ENCODE peak calls at places on chromosome 10, in four cellular contexts. Y is cardiac muscle cell, Z is psoas muscle, X is ovary. U is an unnamed sample.

GRCh38 chr10:59753267-59753666 is at the start of gene MRLN:
- DNase-seq in Y (no peak), Z (no peak), X (no peak), U (no peak)

GRCh38 chr10:129963076-129963830 is 821 bp downstream of the EBF3 start:
- DNase-seq in Y (peak; percentile 69), Z (peak; percentile 56), X (no peak), U (no peak)

GRCh38 chr10:50536617-50537252 is 87.0 kb downstream of the SGMS1 start:
- DNase-seq in Y (no peak), Z (no peak), X (no peak), U (no peak)

GRCh38 chr10:76954838-76955237 is 682.8 kb downstream of the KCNMA1 start:
- DNase-seq in Y (no peak), Z (no peak), X (no peak), U (no peak)

GRCh38 chr10:32985781-32986350 is 27.8 kb upstream of the ITGB1 start:
- DNase-seq in Y (peak; percentile 94), Z (no peak), X (no peak), U (no peak)

GRCh38 chr10:14578060-14578952 is 196.4 kb downstream of the FAM107B start:
- DNase-seq in Y (peak; percentile 76), Z (no peak), X (no peak), U (no peak)

GRCh38 chr10:110414563-110415309 is 83.0 kb upstream of the DUSP5 start:
- DNase-seq in Y (peak; percentile 69), Z (no peak), X (no peak), U (no peak)

GRCh38 chr10:102602272-102603045 is 41.8 kb upstream of the TRIM8 start:
- DNase-seq in Y (peak; percentile 86), Z (peak; percentile 65), X (no peak), U (no peak)

GRCh38 chr10:31353574-31353973 is 34.6 kb downstream of the ZEB1 start:
- DNase-seq in Y (peak; percentile 28), Z (no peak), X (no peak), U (no peak)

GRCh38 chr10:127834221-127834620 is 58.5 kb downstream of the CLRN3 start:
- DNase-seq in Y (no peak), Z (no peak), X (no peak), U (no peak)

GRCh38 chr10:11687779-11688447 is 54.3 kb upstream of the ECHDC3 start:
- DNase-seq in Y (no peak), Z (no peak), X (no peak), U (no peak)

GRCh38 chr10:88974446-88975376 is 15.9 kb upstream of the FAS start:
- DNase-seq in Y (peak; percentile 45), Z (no peak), X (no peak), U (no peak)

GRCh38 chr10:90960355-90960814 is 39.5 kb upstream of the ANKRD1 start:
- DNase-seq in Y (peak; percentile 57), Z (no peak), X (no peak), U (no peak)

GRCh38 chr10:99337261-99337905 is 8.2 kb downstream of the CNNM1 start:
- DNase-seq in Y (no peak), Z (no peak), X (no peak), U (no peak)

GRCh38 chr10:69101451-69102095 is 13.7 kb downstream of the SRGN start:
- DNase-seq in Y (peak; percentile 84), Z (no peak), X (no peak), U (no peak)

GRCh38 chr10:90174531-90174930 is 473.1 kb downstream of the KIF20B start:
- DNase-seq in Y (no peak), Z (no peak), X (no peak), U (no peak)

GRCh38 chr10:47409171-47409865 is 25.2 kb upstream of the ZNF488 start:
- DNase-seq in Y (no peak), Z (no peak), X (no peak), U (no peak)

GRCh38 chr10:89567566-89568245 is 32.3 kb upstream of the SLC16A12 start:
- DNase-seq in Y (no peak), Z (no peak), X (no peak), U (no peak)

GRCh38 chr10:28089467-28089866 is 90.6 kb upstream of the ODAD2 start:
- DNase-seq in Y (peak; percentile 73), Z (no peak), X (no peak), U (no peak)

GRCh38 chr10:72316748-72317435 is 37.8 kb downstream of the DNAJB12 start:
- DNase-seq in Y (no peak), Z (peak; percentile 73), X (peak; percentile 57), U (peak; percentile 65)

GRCh38 chr10:88990528-88991160 is at the start of gene FAS:
- DNase-seq in Y (peak; percentile 85), Z (peak; percentile 72), X (peak; percentile 77), U (peak; percentile 48)

DNA sequence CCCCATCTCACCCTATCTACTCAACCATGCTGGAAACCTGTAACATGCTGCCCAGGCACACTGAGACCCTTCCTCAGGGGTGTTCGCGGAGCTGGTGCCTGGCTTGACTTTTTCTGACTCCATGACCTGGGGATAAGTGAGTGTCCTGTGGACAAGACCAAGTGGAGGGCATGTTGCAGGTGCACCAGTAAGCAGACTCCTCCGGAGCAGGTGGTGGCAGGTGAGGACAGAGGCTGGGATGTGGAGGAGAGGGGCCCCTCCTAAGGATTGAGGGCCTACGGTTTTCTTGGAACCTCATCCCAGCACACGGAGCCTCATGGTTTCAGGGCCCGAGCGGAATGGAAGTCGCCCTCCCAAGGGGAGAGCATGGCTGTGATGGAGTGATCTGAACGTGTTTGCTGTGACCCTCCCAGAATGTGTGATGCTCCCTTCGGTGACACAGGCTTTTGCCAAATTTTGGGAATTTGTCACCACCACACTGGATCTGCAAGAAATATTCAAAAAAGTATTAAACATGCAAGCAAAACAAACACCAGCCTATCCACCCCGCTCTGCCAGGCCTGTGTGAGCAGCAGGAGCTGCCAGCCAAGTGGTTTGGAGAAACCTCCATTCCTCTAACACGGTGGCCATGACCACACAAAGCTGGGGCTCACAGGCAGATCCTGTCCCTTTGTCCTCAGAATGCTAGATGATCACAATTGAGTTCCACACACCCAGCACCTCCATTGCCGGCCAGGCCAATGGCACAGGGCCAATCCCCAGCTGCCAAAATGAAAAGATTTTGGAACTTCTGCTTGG is 262.1 kb upstream of the PPP2R2D start:
- DNase-seq in Y (no peak), Z (no peak), X (no peak), U (no peak)
- H3K27ac ChIP-seq in Y (no peak overlapping the region), Z (no peak overlapping the region), X (no peak overlapping the region), U (no peak overlapping the region)

GRCh38 chr10:93063977-93064660 is 3.5 kb downstream of the CYP26C1 start:
- DNase-seq in Y (no peak), Z (no peak), X (no peak), U (no peak)

GRCh38 chr10:93062499-93063216 is 2.1 kb downstream of the CYP26C1 start:
- DNase-seq in Y (peak; percentile 61), Z (no peak), X (no peak), U (no peak)

GRCh38 chr10:93064874-93065660 is 4.5 kb downstream of the CYP26C1 start:
- DNase-seq in Y (no peak), Z (no peak), X (no peak), U (no peak)

GRCh38 chr10:93061594-93062498 is 1.2 kb downstream of the CYP26C1 start:
- DNase-seq in Y (peak; percentile 43), Z (no peak), X (no peak), U (no peak)

DNA sequence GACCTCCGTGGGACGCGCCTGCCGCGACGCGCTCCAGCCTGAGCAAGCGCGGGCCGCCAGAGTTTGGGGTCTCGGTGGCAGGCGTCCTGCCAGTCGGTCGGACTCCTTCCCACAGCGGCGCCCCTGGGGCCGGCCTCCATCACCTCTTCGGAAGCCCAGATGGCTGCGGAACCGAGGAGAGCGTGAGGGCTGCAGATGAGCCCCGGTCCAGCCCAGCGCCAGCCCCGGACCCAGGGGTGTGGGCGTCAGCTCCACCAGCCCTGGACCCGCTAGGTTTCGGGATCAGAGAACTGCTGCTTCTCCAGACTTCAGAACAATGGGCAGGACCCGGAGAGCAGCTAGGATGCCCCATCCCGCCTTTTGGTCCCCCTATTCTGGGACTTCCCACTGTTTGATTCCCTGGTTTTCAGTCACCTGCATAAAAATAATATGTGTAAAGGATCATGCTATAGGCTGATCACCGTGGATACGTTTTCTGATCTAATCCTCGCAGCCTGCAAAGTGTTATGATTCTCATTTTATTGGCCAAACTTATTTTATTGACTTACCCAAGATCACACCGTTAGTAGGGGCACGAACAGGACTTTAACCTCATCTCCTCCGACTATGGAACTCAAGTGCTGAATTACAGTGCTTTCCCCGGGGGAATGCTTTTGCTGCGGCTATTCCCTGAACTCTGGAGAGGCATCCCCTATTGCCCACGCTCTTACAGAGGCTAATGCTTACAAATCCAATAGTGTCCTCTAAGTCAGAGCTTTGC is 2.8 kb downstream of the CYP26C1 start:
- DNase-seq in Y (no peak), Z (no peak), X (no peak), U (no peak)
- H3K27me3 ChIP-seq in Y (peaks cover 100% of the 10 kb centered on the region), Z (peaks cover 25% of the 10 kb centered on the region), X (no peaks in the 10 kb centered on the region), U (no peaks in the 10 kb centered on the region)

DNA sequence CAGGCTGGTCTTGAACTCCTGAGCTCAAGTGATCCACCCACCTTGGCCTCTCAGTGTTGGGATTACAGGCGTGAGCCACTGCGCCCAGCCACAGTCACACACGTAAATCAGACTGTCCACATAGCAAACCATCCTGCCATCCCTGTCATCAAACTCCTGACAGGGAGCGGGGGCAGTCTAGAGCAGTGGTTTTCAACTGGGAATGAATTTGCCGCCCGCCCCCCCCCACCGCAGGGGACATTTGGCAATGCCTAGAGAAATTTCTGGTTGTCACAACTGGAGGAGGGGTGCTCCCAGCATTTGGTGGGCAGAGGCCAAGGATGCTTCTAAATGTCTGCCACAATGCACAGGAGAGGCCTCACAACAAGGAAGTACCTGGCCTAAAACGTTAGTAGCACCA is 24.1 kb downstream of the CAMK2G start:
- DNase-seq in Y (no peak), Z (no peak), X (no peak), U (no peak)
- H3K27ac ChIP-seq in Y (peak overlapping the region; percentile 15), Z (peak overlapping the region; percentile 58), X (peak overlapping the region; percentile 43), U (no peak overlapping the region)

DNA sequence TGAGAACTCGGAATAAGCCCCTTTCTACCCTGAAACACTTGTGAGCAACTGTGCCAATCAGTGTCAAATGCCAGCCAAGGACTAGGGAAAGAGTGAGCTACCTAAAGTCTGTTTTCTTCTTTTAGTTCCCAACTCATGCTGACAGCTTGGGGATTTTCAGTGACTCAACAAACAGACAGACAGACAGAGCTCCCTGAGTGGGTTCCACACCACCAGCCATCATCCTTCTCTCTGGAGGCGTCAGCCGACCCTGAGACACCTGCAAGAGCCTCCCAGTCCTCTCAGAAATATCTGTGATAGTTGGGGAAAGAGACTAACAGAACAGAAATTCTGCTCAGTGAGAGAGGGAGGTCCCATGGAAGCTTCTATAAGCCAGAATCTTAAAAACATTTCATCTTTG is 49.5 kb downstream of the GATA3 start:
- DNase-seq in Y (no peak), Z (no peak), X (no peak), U (no peak)
- H3K27me3 ChIP-seq in Y (no peaks in the 10 kb centered on the region), Z (no peaks in the 10 kb centered on the region), X (no peaks in the 10 kb centered on the region), U (no peaks in the 10 kb centered on the region)

GRCh38 chr10:48552946-48553564 is 51.8 kb downstream of the ARHGAP22 start:
- DNase-seq in Y (no peak), Z (no peak), X (no peak), U (no peak)

GRCh38 chr10:48551796-48552591 is 52.9 kb downstream of the ARHGAP22 start:
- DNase-seq in Y (peak; percentile 79), Z (peak; percentile 39), X (peak; percentile 50), U (no peak)

GRCh38 chr10:48550071-48550691 is 54.7 kb downstream of the ARHGAP22 start:
- DNase-seq in Y (no peak), Z (no peak), X (no peak), U (no peak)

GRCh38 chr10:48549236-48549635 is 55.6 kb downstream of the ARHGAP22 start:
- DNase-seq in Y (no peak), Z (no peak), X (no peak), U (no peak)

DNA sequence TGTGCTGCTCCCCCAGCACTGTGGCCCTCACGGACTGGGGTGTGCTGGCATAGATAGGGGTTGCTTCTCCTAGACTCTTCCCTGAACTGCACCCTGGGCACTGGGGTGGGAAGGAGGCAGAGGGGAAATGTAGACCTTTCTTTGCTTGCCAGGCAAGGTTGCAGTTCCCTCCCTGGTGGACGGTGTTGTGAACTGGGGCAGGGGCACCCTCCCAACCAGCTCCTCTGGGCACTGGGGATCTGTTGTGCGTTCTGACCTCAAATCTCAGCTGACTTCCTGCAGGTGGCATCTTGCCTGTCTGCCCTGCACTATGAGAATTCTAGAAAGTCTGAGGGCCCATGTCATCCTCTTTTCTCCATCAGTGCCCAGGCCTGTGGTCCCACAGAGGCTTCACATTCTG is 53.9 kb downstream of the ARHGAP22 start:
- DNase-seq in Y (no peak), Z (no peak), X (no peak), U (no peak)
- H3K27ac ChIP-seq in Y (no peak overlapping the region), Z (no peak overlapping the region), X (no peak overlapping the region), U (no peak overlapping the region)

U was measured in pancreas.